ENCODE peak calls at places on chromosomes 5 and 9, in six cellular contexts. One of them, this sample, is unnamed.

GRCh38 chr9:385818-386398 is 171.2 kb downstream of the DOCK8 start:
- DNase-seq in H9: peak; percentile 69
- DNase-seq in mesendoderm: peak; percentile 81
- DNase-seq in H1: peak; percentile 65
- DNase-seq in neuronal stem cell: peak; percentile 59
- DNase-seq in IMR-90: peak; percentile 52
- DNase-seq in this sample: peak; percentile 23

GRCh38 chr9:123322771-123323481 is 33.1 kb upstream of the CRB2 start:
- DNase-seq in neuronal stem cell: no peak
- DNase-seq in mesendoderm: peak; percentile 84
- DNase-seq in IMR-90: no peak
- DNase-seq in H9: no peak
- DNase-seq in H1: no peak
- DNase-seq in this sample: no peak

GRCh38 chr5:135139397-135140134 is 105.5 kb upstream of the PITX1 start:
- DNase-seq in IMR-90: peak; percentile 96
- DNase-seq in neuronal stem cell: no peak
- DNase-seq in H1: no peak
- DNase-seq in mesendoderm: no peak
- DNase-seq in H9: no peak
- DNase-seq in this sample: peak; percentile 98

GRCh38 chr5:80608730-80609129 is 38.6 kb upstream of the ANKRD34B start:
- DNase-seq in H9: no peak
- DNase-seq in IMR-90: no peak
- DNase-seq in mesendoderm: no peak
- DNase-seq in neuronal stem cell: no peak
- DNase-seq in H1: no peak
- DNase-seq in this sample: no peak

GRCh38 chr9:99820330-99821186 is 1.1 kb upstream of the NR4A3 start:
- DNase-seq in neuronal stem cell: no peak
- DNase-seq in H1: no peak
- DNase-seq in IMR-90: peak; percentile 89
- DNase-seq in H9: no peak
- DNase-seq in mesendoderm: no peak
- DNase-seq in this sample: peak; percentile 92

GRCh38 chr5:122845253-122846050 is at the start of gene SNX24:
- DNase-seq in H1: peak; percentile 87
- DNase-seq in IMR-90: peak; percentile 56
- DNase-seq in mesendoderm: peak; percentile 85
- DNase-seq in H9: peak; percentile 87
- DNase-seq in neuronal stem cell: peak; percentile 64
- DNase-seq in this sample: peak; percentile 71

GRCh38 chr9:42275141-42275540 is 91.7 kb downstream of the SPATA31A6 start:
- DNase-seq in mesendoderm: no peak
- DNase-seq in IMR-90: no peak
- DNase-seq in neuronal stem cell: no peak
- DNase-seq in H9: no peak
- DNase-seq in H1: no peak
- DNase-seq in this sample: no peak

GRCh38 chr5:32278403-32278802 is 34.3 kb downstream of the MTMR12 start:
- DNase-seq in mesendoderm: no peak
- DNase-seq in H1: no peak
- DNase-seq in IMR-90: peak; percentile 82
- DNase-seq in H9: no peak
- DNase-seq in neuronal stem cell: no peak
- DNase-seq in this sample: peak; percentile 73

GRCh38 chr5:52560366-52560765 is 227.3 kb upstream of the ITGA1 start:
- DNase-seq in H1: no peak
- DNase-seq in H9: no peak
- DNase-seq in IMR-90: no peak
- DNase-seq in mesendoderm: no peak
- DNase-seq in neuronal stem cell: no peak
- DNase-seq in this sample: peak; percentile 35

GRCh38 chr5:38347896-38348295 is 89.5 kb downstream of the EGFLAM start:
- DNase-seq in IMR-90: no peak
- DNase-seq in H9: no peak
- DNase-seq in neuronal stem cell: no peak
- DNase-seq in H1: no peak
- DNase-seq in mesendoderm: no peak
- DNase-seq in this sample: no peak

GRCh38 chr5:73189816-73190451 is 16.9 kb downstream of the TMEM174 start:
- DNase-seq in H9: peak; percentile 43
- DNase-seq in neuronal stem cell: no peak
- DNase-seq in H1: no peak
- DNase-seq in IMR-90: peak; percentile 72
- DNase-seq in mesendoderm: peak; percentile 69
- DNase-seq in this sample: peak; percentile 11

GRCh38 chr9:20996809-20997208 is 34.6 kb downstream of the HACD4 start:
- DNase-seq in H9: no peak
- DNase-seq in IMR-90: no peak
- DNase-seq in mesendoderm: no peak
- DNase-seq in H1: no peak
- DNase-seq in neuronal stem cell: no peak
- DNase-seq in this sample: no peak

GRCh38 chr9:128685636-128686489 is 3.2 kb upstream of the SET start:
- DNase-seq in neuronal stem cell: no peak
- DNase-seq in IMR-90: no peak
- DNase-seq in H1: no peak
- DNase-seq in mesendoderm: no peak
- DNase-seq in H9: no peak
- DNase-seq in this sample: peak; percentile 79

GRCh38 chr9:87441251-87441650 is 56.4 kb upstream of the DAPK1 start:
- DNase-seq in neuronal stem cell: no peak
- DNase-seq in H9: no peak
- DNase-seq in H1: no peak
- DNase-seq in IMR-90: peak; percentile 22
- DNase-seq in mesendoderm: no peak
- DNase-seq in this sample: peak; percentile 6

GRCh38 chr5:37071901-37072581 is 177.1 kb downstream of the CPLANE1 start:
- DNase-seq in H1: no peak
- DNase-seq in H9: no peak
- DNase-seq in mesendoderm: no peak
- DNase-seq in neuronal stem cell: no peak
- DNase-seq in IMR-90: peak; percentile 91
- DNase-seq in this sample: peak; percentile 71

GRCh38 chr5:160703547-160704189 is 148.3 kb downstream of the ATP10B start:
- DNase-seq in H1: no peak
- DNase-seq in IMR-90: no peak
- DNase-seq in H9: no peak
- DNase-seq in mesendoderm: no peak
- DNase-seq in neuronal stem cell: no peak
- DNase-seq in this sample: no peak

GRCh38 chr9:2159521-2160417 is 144.6 kb downstream of the SMARCA2 start:
- DNase-seq in IMR-90: peak; percentile 23
- DNase-seq in neuronal stem cell: no peak
- DNase-seq in mesendoderm: peak; percentile 67
- DNase-seq in H9: no peak
- DNase-seq in H1: no peak
- DNase-seq in this sample: peak; percentile 36

GRCh38 chr5:116738948-116739339 is 164.3 kb upstream of the SEMA6A start:
- DNase-seq in H1: no peak
- DNase-seq in neuronal stem cell: no peak
- DNase-seq in IMR-90: no peak
- DNase-seq in H9: no peak
- DNase-seq in mesendoderm: no peak
- DNase-seq in this sample: no peak

GRCh38 chr5:181203842-181204560 is 995 bp downstream of the TRIM7 start:
- DNase-seq in neuronal stem cell: no peak
- DNase-seq in mesendoderm: no peak
- DNase-seq in IMR-90: no peak
- DNase-seq in H1: no peak
- DNase-seq in H9: peak; percentile 67
- DNase-seq in this sample: peak; percentile 32

GRCh38 chr5:180873628-180874520 is 12.8 kb upstream of the ZFP62 start:
- DNase-seq in H9: no peak
- DNase-seq in H1: no peak
- DNase-seq in neuronal stem cell: no peak
- DNase-seq in mesendoderm: peak; percentile 21
- DNase-seq in IMR-90: peak; percentile 23
- DNase-seq in this sample: peak; percentile 35

GRCh38 chr9:86997158-86997557 is 49.9 kb upstream of the GAS1 start:
- DNase-seq in mesendoderm: no peak
- DNase-seq in H9: peak; percentile 32
- DNase-seq in IMR-90: no peak
- DNase-seq in neuronal stem cell: no peak
- DNase-seq in H1: no peak
- DNase-seq in this sample: no peak

DNA sequence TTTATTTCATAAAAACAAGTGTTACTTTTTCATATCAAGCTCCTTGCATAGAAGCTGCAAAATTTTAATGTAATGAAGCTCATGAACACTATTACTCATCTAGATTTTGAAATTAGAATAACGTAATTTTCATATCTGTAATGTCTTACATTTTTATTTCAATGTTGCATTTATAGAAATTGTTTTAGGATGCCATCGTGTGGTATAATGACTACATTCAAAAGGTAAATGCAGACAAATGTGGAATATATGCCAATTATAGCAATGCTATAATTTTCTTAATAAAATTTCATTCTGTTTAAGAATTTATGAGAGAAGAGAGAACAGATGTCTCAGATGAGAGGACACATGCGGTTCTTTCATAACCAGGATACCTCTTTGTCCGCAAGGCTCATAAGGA is 230.2 kb downstream of the TMEM232 start:
- DNase-seq in mesendoderm: no peak
- DNase-seq in H9: no peak
- DNase-seq in H1: no peak
- DNase-seq in IMR-90: no peak
- DNase-seq in neuronal stem cell: no peak
- DNase-seq in this sample: no peak
- H2BK15ac ChIP-seq in mesendoderm: no peak overlapping the region
- H2BK15ac ChIP-seq in H9: no peak overlapping the region
- H2BK15ac ChIP-seq in H1: no peak overlapping the region
- H2BK15ac ChIP-seq in IMR-90: no peak overlapping the region
- H2BK15ac ChIP-seq in neuronal stem cell: no peak overlapping the region
- H2BK15ac ChIP-seq in this sample: no peak overlapping the region

GRCh38 chr5:68367274-68367673 is 151.7 kb downstream of the PIK3R1 start:
- DNase-seq in H1: no peak
- DNase-seq in mesendoderm: peak; percentile 24
- DNase-seq in neuronal stem cell: no peak
- DNase-seq in IMR-90: no peak
- DNase-seq in H9: no peak
- DNase-seq in this sample: no peak

GRCh38 chr5:68368686-68369359 is 153.3 kb downstream of the PIK3R1 start:
- DNase-seq in H1: no peak
- DNase-seq in neuronal stem cell: no peak
- DNase-seq in IMR-90: peak; percentile 16
- DNase-seq in mesendoderm: no peak
- DNase-seq in H9: no peak
- DNase-seq in this sample: no peak

GRCh38 chr5:68367717-68368116 is 152.2 kb downstream of the PIK3R1 start:
- DNase-seq in mesendoderm: no peak
- DNase-seq in H9: no peak
- DNase-seq in neuronal stem cell: no peak
- DNase-seq in IMR-90: no peak
- DNase-seq in H1: no peak
- DNase-seq in this sample: no peak

GRCh38 chr5:68368280-68368679 is 152.7 kb downstream of the PIK3R1 start:
- DNase-seq in mesendoderm: no peak
- DNase-seq in neuronal stem cell: no peak
- DNase-seq in IMR-90: peak; percentile 2
- DNase-seq in H9: no peak
- DNase-seq in H1: no peak
- DNase-seq in this sample: no peak

DNA sequence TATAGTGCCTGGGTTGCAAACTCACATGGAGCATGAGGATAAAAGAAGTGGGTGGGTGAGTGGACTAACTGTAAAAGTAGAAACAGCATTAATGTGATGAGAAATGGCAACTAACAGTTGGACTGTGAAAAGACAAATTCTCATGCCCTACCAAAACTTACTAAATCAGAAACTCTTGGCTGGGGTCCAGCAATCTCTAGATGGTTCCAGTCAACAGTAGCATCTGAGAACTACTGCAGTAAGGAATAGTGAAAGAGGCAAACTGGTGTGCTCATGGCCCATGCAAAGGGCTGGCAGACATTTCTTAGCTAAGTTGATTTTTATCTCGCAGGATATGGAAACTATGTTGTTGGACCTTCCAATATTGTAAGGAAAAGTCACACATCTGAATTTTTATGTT is 150.3 kb downstream of the PIK3R1 start:
- DNase-seq in IMR-90: no peak
- DNase-seq in H9: no peak
- DNase-seq in mesendoderm: no peak
- DNase-seq in neuronal stem cell: no peak
- DNase-seq in H1: no peak
- DNase-seq in this sample: no peak
- H2BK15ac ChIP-seq in IMR-90: no peak overlapping the region
- H2BK15ac ChIP-seq in H9: no peak overlapping the region
- H2BK15ac ChIP-seq in mesendoderm: no peak overlapping the region
- H2BK15ac ChIP-seq in neuronal stem cell: no peak overlapping the region
- H2BK15ac ChIP-seq in H1: no peak overlapping the region
- H2BK15ac ChIP-seq in this sample: no peak overlapping the region

DNA sequence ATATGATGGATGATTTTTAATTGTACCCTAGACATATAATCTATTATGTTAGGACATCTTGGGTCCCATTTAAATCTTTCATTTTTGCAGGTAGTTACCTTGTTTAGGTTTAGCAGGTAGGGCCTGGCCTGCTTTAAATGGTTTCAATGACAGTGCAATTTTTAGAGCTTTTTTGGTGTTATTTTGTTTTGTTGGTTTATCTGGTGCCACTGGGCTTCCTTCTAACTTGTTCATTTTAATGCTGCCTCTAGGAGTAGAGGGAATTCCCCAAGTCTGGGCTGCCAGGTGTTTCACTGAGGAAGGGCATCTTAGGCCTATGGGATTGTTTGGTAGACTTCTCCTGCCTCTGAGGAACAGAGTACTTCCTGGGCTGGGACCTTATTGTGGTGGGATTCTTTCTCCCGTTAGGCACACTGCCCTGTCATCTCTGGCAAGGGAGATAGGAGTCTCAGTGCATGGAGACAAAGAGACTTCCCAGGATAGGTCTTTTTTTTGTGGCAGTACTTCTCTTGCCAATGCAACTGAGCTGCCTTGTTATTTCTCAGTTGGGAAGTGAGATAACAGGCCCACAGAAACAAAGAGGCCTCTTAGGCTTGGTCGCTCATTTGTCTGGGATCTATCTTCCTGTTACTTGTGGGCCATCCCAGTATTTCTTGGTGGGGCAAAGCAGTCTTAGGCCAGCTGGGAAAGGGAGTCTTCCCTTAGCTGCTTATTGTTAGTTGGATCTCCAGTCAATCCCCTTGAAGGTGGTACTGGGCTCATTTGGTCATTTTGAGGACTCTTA is 282.9 kb downstream of the FER start:
- DNase-seq in neuronal stem cell: no peak
- DNase-seq in IMR-90: no peak
- DNase-seq in H9: no peak
- DNase-seq in H1: no peak
- DNase-seq in mesendoderm: peak; percentile 73
- DNase-seq in this sample: no peak
- H2BK15ac ChIP-seq in neuronal stem cell: no peak overlapping the region
- H2BK15ac ChIP-seq in IMR-90: no peak overlapping the region
- H2BK15ac ChIP-seq in H9: no peak overlapping the region
- H2BK15ac ChIP-seq in H1: no peak overlapping the region
- H2BK15ac ChIP-seq in mesendoderm: no peak overlapping the region
- H2BK15ac ChIP-seq in this sample: no peak overlapping the region

DNA sequence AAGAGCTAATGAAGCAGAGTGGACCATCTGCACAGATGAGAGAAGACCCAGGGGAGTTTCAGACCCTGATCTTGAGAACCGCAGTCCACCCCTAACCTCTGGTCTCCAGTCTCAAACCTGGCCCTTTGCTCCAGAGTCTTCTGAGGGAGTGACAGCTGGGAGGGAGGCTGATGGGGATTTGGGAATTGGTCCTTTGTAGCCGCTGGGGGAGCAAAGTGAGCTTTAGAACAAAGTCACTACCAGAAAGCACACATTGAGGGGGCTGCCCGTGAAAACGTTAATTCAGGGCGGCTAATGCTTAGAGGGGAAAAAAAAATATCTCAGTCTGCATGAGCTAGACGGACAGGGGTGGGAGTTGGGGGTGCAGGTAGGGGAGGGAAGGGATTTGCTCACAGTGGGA is 123.2 kb upstream of the RETREG1 start:
- DNase-seq in mesendoderm: peak; percentile 47
- DNase-seq in H9: peak; percentile 45
- DNase-seq in H1: no peak
- DNase-seq in IMR-90: no peak
- DNase-seq in neuronal stem cell: no peak
- DNase-seq in this sample: no peak
- H2BK15ac ChIP-seq in mesendoderm: no peak overlapping the region
- H2BK15ac ChIP-seq in H9: peak overlapping the region; percentile 28
- H2BK15ac ChIP-seq in H1: no peak overlapping the region
- H2BK15ac ChIP-seq in IMR-90: no peak overlapping the region
- H2BK15ac ChIP-seq in neuronal stem cell: no peak overlapping the region
- H2BK15ac ChIP-seq in this sample: no peak overlapping the region